ENCODE peak calls at places on chromosomes 2 and 18, in five cellular contexts. M, Y, P, O and U are unnamed samples.

GRCh38 chr2:228318218-228318617 is 136.7 kb upstream of the SPHKAP start:
- DNase-seq in O (no peak), M (peak; percentile 14), P (no peak), Y (no peak), U (no peak)

GRCh38 chr2:73020657-73021370 is 50.7 kb downstream of the SFXN5 start:
- DNase-seq in Y (no peak), M (no peak), P (no peak), O (no peak), U (no peak)

GRCh38 chr2:165793779-165794519 is at the start of gene GALNT3:
- DNase-seq in Y (peak; percentile 21), O (no peak), M (peak; percentile 23), P (no peak), U (peak; percentile 73)

GRCh38 chr2:180523629-180524340 is 456.6 kb upstream of the UBE2E3 start:
- DNase-seq in Y (no peak), M (no peak), O (no peak), P (no peak), U (peak; percentile 35)

GRCh38 chr2:132758995-132759394 is 89.0 kb upstream of the LYPD1 start:
- DNase-seq in M (no peak), O (no peak), Y (no peak), P (no peak), U (no peak)

GRCh38 chr2:105675841-105676240 is 68.9 kb upstream of the NCK2 start:
- DNase-seq in Y (no peak), M (no peak), O (no peak), P (no peak), U (no peak)

GRCh38 chr2:225740086-225740485 is 340.6 kb downstream of the NYAP2 start:
- DNase-seq in O (no peak), M (no peak), Y (no peak), P (no peak), U (no peak)

GRCh38 chr2:235001237-235002133 is 49.7 kb downstream of the SH3BP4 start:
- DNase-seq in Y (no peak), O (no peak), M (no peak), P (no peak), U (no peak)

GRCh38 chr18:6056171-6056932 is 161.0 kb upstream of the TMEM200C start:
- DNase-seq in M (no peak), O (no peak), P (no peak), Y (no peak), U (no peak)

GRCh38 chr2:180980943-180981898 is 816 bp downstream of the UBE2E3 start:
- DNase-seq in O (no peak), Y (peak; percentile 8), P (no peak), M (peak; percentile 14), U (peak; percentile 83)

GRCh38 chr2:174846941-174847938 is 83.0 kb upstream of the CHRNA1 start:
- DNase-seq in Y (no peak), M (no peak), P (no peak), O (no peak), U (no peak)

GRCh38 chr2:19541884-19542283 is 183.5 kb upstream of the OSR1 start:
- DNase-seq in Y (no peak), O (no peak), P (no peak), M (no peak), U (no peak)

GRCh38 chr2:220144411-220144810 is 517.0 kb downstream of the SLC4A3 start:
- DNase-seq in O (no peak), Y (no peak), M (no peak), P (no peak), U (no peak)

GRCh38 chr2:240480834-240481623 is 45.6 kb downstream of the GPC1 start:
- DNase-seq in O (no peak), Y (no peak), M (no peak), P (no peak), U (no peak)

GRCh38 chr18:32549248-32549842 is 78.7 kb upstream of the GAREM1 start:
- DNase-seq in Y (no peak), M (peak; percentile 16), O (no peak), P (no peak), U (no peak)